ENCODE peak calls at places on chromosomes 16 and 17, in nine cellular contexts. B is left ventricle myocardium superior; W is cardiac fibroblast; J is neural progenitor cell; L is T-helper 9 cell; K is anterior cingulate cortex; I is activated T-helper 9 cell treated with anti-CD3 and anti-CD28 coated beads, Interleukin-2, amount 50 U/mL, for 16 hours; T is effector memory CD8-positive, alpha-beta T cell; Q is left ventricle myocardium inferior. D is an unnamed sample.

GRCh38 chr17:57677301-57677700 is 67.8 kb downstream of the CCDC182 start:
- DNase-seq in B (no peak), W (no peak), J (no peak), L (no peak), K (no peak), I (no peak), T (no peak), Q (no peak), D (no peak)

GRCh38 chr16:4597174-4597573 is 17.5 kb downstream of the UBALD1 start:
- DNase-seq in B (no peak), W (no peak), J (no peak), L (no peak), K (no peak), I (no peak), T (no peak), Q (no peak), D (no peak)

GRCh38 chr16:56936491-56936890 is 4.5 kb downstream of the HERPUD1 start:
- DNase-seq in B (no peak), W (no peak), J (no peak), L (no peak), K (no peak), I (no peak), T (no peak), Q (no peak), D (no peak)

GRCh38 chr16:85077039-85077438 is 35.2 kb downstream of the CIBAR2 start:
- DNase-seq in B (no peak), W (no peak), J (no peak), L (no peak), K (no peak), I (no peak), T (no peak), Q (no peak), D (no peak)

GRCh38 chr17:50325906-50326305 is 20.0 kb upstream of the XYLT2 start:
- DNase-seq in B (no peak), W (no peak), J (no peak), L (no peak), K (no peak), I (no peak), T (no peak), Q (no peak), D (no peak)

GRCh38 chr16:51184702-51185433 is 33.8 kb upstream of the SALL1 start:
- DNase-seq in B (no peak), W (no peak), J (peak; percentile 27), L (no peak), K (no peak), I (no peak), T (no peak), Q (no peak), D (no peak)

GRCh38 chr16:24815052-24815451 is 30.7 kb upstream of the SLC5A11 start:
- DNase-seq in B (no peak), W (no peak), J (no peak), L (no peak), K (no peak), I (no peak), T (no peak), Q (no peak), D (no peak)

GRCh38 chr17:41546819-41547218 is 18.7 kb upstream of the KRT19 start:
- DNase-seq in B (no peak), W (no peak), J (no peak), L (no peak), K (no peak), I (no peak), T (no peak), Q (no peak), D (no peak)

GRCh38 chr17:39603304-39604016 is 4.3 kb downstream of the NEUROD2 start:
- DNase-seq in B (no peak), W (no peak), J (no peak), L (no peak), K (no peak), I (no peak), T (no peak), Q (no peak), D (no peak)

GRCh38 chr17:75848523-75849303 is 4.5 kb upstream of the UNC13D start:
- DNase-seq in B (peak; percentile 85), W (peak; percentile 65), J (peak; percentile 84), L (peak; percentile 91), K (peak; percentile 69), I (peak; percentile 73), T (peak; percentile 86), Q (peak; percentile 65), D (peak; percentile 9)

GRCh38 chr16:1612320-1613111 is at the start of gene CRAMP1:
- DNase-seq in B (peak; percentile 53), W (peak; percentile 26), J (peak; percentile 54), L (no peak), K (no peak), I (no peak), T (peak; percentile 3), Q (no peak), D (peak; percentile 21)

GRCh38 chr16:61812251-61812650 is 224.0 kb downstream of the CDH8 start:
- DNase-seq in B (no peak), W (no peak), J (peak; percentile 5), L (no peak), K (no peak), I (no peak), T (no peak), Q (no peak), D (no peak)

GRCh38 chr17:64155090-64155630 is 25.2 kb upstream of the ERN1 start:
- DNase-seq in B (no peak), W (no peak), J (no peak), L (no peak), K (no peak), I (no peak), T (no peak), Q (no peak), D (no peak)

GRCh38 chr17:4533522-4534502 is 21.4 kb downstream of the MYBBP1A start:
- DNase-seq in B (no peak), W (no peak), J (peak; percentile 66), L (no peak), K (peak; percentile 73), I (no peak), T (no peak), Q (peak; percentile 42), D (no peak)

GRCh38 chr16:7405166-7405565 is 72.5 kb downstream of the RBFOX1 start:
- DNase-seq in B (peak; percentile 81), W (no peak), J (peak; percentile 82), L (no peak), K (peak; percentile 12), I (no peak), T (no peak), Q (peak; percentile 64), D (no peak)

GRCh38 chr17:49063652-49064051 is 66.5 kb downstream of the IGF2BP1 start:
- DNase-seq in B (no peak), W (peak; percentile 14), J (no peak), L (no peak), K (peak; percentile 18), I (no peak), T (no peak), Q (no peak), D (no peak)

GRCh38 chr17:34581446-34582184 is 2.2 kb downstream of the TMEM132E start:
- DNase-seq in B (no peak), W (no peak), J (peak; percentile 65), L (no peak), K (no peak), I (no peak), T (no peak), Q (no peak), D (no peak)

GRCh38 chr17:42121066-42121769 is at the start of gene KAT2A:
- DNase-seq in B (peak; percentile 93), W (peak; percentile 80), J (peak; percentile 93), L (peak; percentile 64), K (peak; percentile 66), I (peak; percentile 69), T (peak; percentile 71), Q (peak; percentile 86), D (peak; percentile 72)

GRCh38 chr16:76193851-76194620 is 83.2 kb upstream of the CNTNAP4 start:
- DNase-seq in B (no peak), W (no peak), J (no peak), L (no peak), K (no peak), I (no peak), T (no peak), Q (no peak), D (no peak)

GRCh38 chr17:62627219-62627903 is at the start of gene MRC2:
- DNase-seq in B (peak; percentile 81), W (peak; percentile 86), J (peak; percentile 83), L (no peak), K (no peak), I (no peak), T (no peak), Q (peak; percentile 74), D (peak; percentile 70)